ENCODE peak calls at places on chromosome 21, in eight cellular contexts. W is sigmoid colon, Q is suprapubic skin, M is tibial nerve, J is esophagus squamous epithelium, D is IMR-90, I is stomach, C is vagina. L is an unnamed sample. For H3K27me3, the result is how much of the 10 kb centered on the place peaks cover.

GRCh38 chr21:36864974-36865373 is 101.5 kb downstream of the HLCS start:
- DNase-seq in D (no peak), I (no peak), C (no peak), J (no peak), M (no peak), W (no peak), Q (no peak), L (no peak)

GRCh38 chr21:37780991-37781983 is 135.0 kb downstream of the KCNJ6 start:
- DNase-seq in C (peak), I (no peak), Q (no peak), W (no peak), J (no peak), D (no peak), M (no peak), L (no peak)

GRCh38 chr21:36721817-36722216 is 22.9 kb downstream of the SIM2 start:
- DNase-seq in J (no peak), D (no peak), M (no peak), Q (no peak), I (peak), W (peak), C (no peak), L (no peak)

GRCh38 chr21:36075171-36075570 is 5.3 kb downstream of the CBR1 start:
- DNase-seq in W (no peak), M (no peak), J (no peak), Q (no peak), I (no peak), D (no peak), C (no peak), L (no peak)

GRCh38 chr21:35342440-35342839 is 293.3 kb upstream of the RUNX1 start:
- DNase-seq in Q (no peak), M (no peak), I (no peak), C (no peak), J (no peak), W (no peak), D (no peak), L (no peak)

GRCh38 chr21:21137986-21138385 is 139.8 kb downstream of the NCAM2 start:
- DNase-seq in C (no peak), J (no peak), Q (no peak), M (no peak), I (no peak), W (no peak), D (peak), L (no peak)

GRCh38 chr21:39224930-39225329 is 41.7 kb upstream of the PSMG1 start:
- DNase-seq in J (no peak), I (no peak), W (no peak), C (no peak), M (no peak), D (no peak), Q (no peak), L (no peak)

GRCh38 chr21:38888956-38889605 is 83.4 kb downstream of the ETS2 start:
- DNase-seq in M (no peak), W (no peak), J (no peak), D (peak), I (no peak), Q (no peak), C (no peak), L (no peak)

GRCh38 chr21:41016472-41016871 is 151.5 kb upstream of the BACE2 start:
- DNase-seq in Q (no peak), D (no peak), C (no peak), M (no peak), I (no peak), W (no peak), J (no peak), L (no peak)

GRCh38 chr21:14215971-14216621 is at the start of gene RBM11:
- DNase-seq in D (peak), M (peak), I (peak), Q (peak), J (peak), W (peak), C (no peak), L (peak)

GRCh38 chr21:15122241-15122640 is 57.4 kb upstream of the NRIP1 start:
- DNase-seq in J (no peak), C (no peak), D (no peak), Q (no peak), I (no peak), W (no peak), M (no peak), L (peak)

GRCh38 chr21:29091032-29091431 is 17.6 kb upstream of the CCT8 start:
- DNase-seq in J (no peak), M (no peak), W (no peak), D (peak), C (no peak), I (no peak), Q (no peak), L (no peak)

GRCh38 chr21:15034126-15034848 is 30.5 kb downstream of the NRIP1 start:
- DNase-seq in D (peak), C (no peak), W (no peak), J (no peak), Q (no peak), M (no peak), I (no peak), L (no peak)

GRCh38 chr21:36478941-36479340 is 981 bp downstream of the CLDN14 start:
- DNase-seq in W (no peak), J (no peak), M (no peak), I (no peak), D (no peak), C (no peak), Q (no peak), L (no peak)

GRCh38 chr21:35989185-35989735 is 71.1 kb downstream of the SETD4 start:
- DNase-seq in J (no peak), C (no peak), M (peak), W (no peak), D (no peak), Q (peak), I (no peak), L (no peak)

GRCh38 chr21:36835383-36835795 is 131.1 kb downstream of the HLCS start:
- DNase-seq in C (no peak), M (no peak), D (no peak), Q (no peak), W (no peak), J (no peak), I (no peak), L (no peak)

GRCh38 chr21:37273911-37274690 is 7.0 kb upstream of the VPS26C start:
- DNase-seq in W (no peak), J (no peak), Q (no peak), M (no peak), C (no peak), D (no peak), I (no peak), L (no peak)

GRCh38 chr21:39186676-39187075 is 3.4 kb upstream of the PSMG1 start:
- DNase-seq in M (no peak), W (no peak), J (no peak), C (no peak), D (no peak), Q (no peak), I (no peak), L (no peak)

GRCh38 chr21:14321042-14321441 is 61.9 kb downstream of the HSPA13 start:
- DNase-seq in M (no peak), J (no peak), Q (no peak), I (no peak), W (no peak), D (peak), C (no peak), L (no peak)

GRCh38 chr21:21907271-21907670 is 909.1 kb downstream of the NCAM2 start:
- DNase-seq in Q (no peak), I (no peak), M (no peak), W (no peak), J (no peak), C (no peak), D (no peak), L (no peak)

GRCh38 chr21:38486221-38486620 is 12.1 kb downstream of the ERG start:
- DNase-seq in M (no peak), C (no peak), I (no peak), D (peak), J (no peak), Q (no peak), W (no peak), L (no peak)

GRCh38 chr21:34850166-34850695 is 181.4 kb downstream of the CLIC6 start:
- DNase-seq in W (no peak), D (no peak), M (no peak), Q (no peak), C (no peak), J (no peak), I (no peak), L (no peak)

GRCh38 chr21:24011087-24011486 is 1596.2 kb downstream of the MRPL39 start:
- DNase-seq in J (no peak), Q (no peak), M (no peak), D (no peak), W (no peak), C (no peak), I (no peak), L (no peak)

GRCh38 chr21:26169061-26169610 is 1.4 kb downstream of the APP start:
- DNase-seq in I (peak), W (peak), M (no peak), C (no peak), D (peak), J (no peak), Q (peak), L (peak)
- TF ChIP-seq POLR2A in I (no peak), W (no peak), M (no peak), C (no peak), D (no peak), J (no peak), Q (no peak), L (no peak)

GRCh38 chr21:42687796-42688195 is 34.4 kb downstream of the PDE9A start:
- DNase-seq in D (no peak), C (no peak), W (no peak), I (no peak), J (no peak), M (no peak), Q (no peak), L (no peak)
- H3K27me3 ChIP-seq in D (under half), C (under half), W (under half), I (under half), J (under half), M (under half), Q (under half), L (under half)

DNA sequence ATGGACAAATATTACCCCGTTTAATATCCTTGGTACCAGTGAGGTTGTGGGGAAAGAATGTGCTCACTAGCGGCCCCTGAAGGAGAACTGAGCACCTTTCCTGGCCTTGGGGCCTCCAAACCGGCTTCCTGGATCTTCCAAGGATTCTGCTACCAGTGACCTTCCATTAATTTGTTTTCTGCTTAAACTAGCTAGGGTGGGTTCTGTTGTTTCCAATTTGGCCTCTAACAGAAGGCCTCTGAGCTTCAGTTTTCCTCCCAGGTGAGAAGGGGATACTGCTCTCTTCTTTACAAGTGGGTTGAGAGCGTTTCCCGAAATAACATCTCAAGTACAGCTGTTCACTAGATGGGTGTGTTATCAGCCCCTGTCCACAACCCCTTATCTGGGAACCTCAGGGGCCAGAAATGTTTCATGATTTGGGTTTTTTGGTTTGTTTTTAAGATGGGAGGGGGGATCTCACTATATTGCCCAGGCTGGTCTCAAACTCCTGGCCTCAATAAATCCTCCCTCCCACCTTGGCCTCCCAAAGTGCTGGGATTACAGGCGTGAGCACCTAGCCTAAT is 16.9 kb upstream of the IFNGR2 start:
- DNase-seq in Q (no peak), I (no peak), D (no peak), M (no peak), W (no peak), C (no peak), J (no peak), L (no peak)
- TF ChIP-seq CTCF in Q (no peak), I (no peak), D (peak), M (no peak), W (no peak), C (no peak), J (no peak), L (no peak)

GRCh38 chr21:45294509-45295291 is 7.0 kb upstream of the POFUT2 start:
- DNase-seq in M (peak), Q (peak), C (peak), W (peak), D (peak), I (peak), J (no peak), L (peak)
- TF ChIP-seq POLR2A in M (no peak), Q (no peak), C (peak), W (no peak), D (peak), I (no peak), J (peak), L (no peak)

GRCh38 chr21:44929799-44930542 is 9.3 kb upstream of the ITGB2 start:
- DNase-seq in I (no peak), M (no peak), D (no peak), Q (no peak), W (no peak), J (no peak), C (no peak), L (peak)

GRCh38 chr21:44931137-44931500 is 8.7 kb upstream of the SLX9 start:
- DNase-seq in J (no peak), I (no peak), C (no peak), Q (no peak), M (no peak), W (no peak), D (no peak), L (peak)

GRCh38 chr21:44927587-44928461 is 7.1 kb upstream of the ITGB2 start:
- DNase-seq in W (no peak), C (no peak), Q (no peak), D (peak), M (no peak), J (no peak), I (no peak), L (peak)

GRCh38 chr21:44930543-44930981 is 9.3 kb upstream of the SLX9 start:
- DNase-seq in D (no peak), I (no peak), W (no peak), J (no peak), M (no peak), Q (no peak), C (no peak), L (no peak)

GRCh38 chr21:44929242-44929798 is 8.6 kb upstream of the ITGB2 start:
- DNase-seq in J (no peak), M (no peak), W (no peak), Q (no peak), C (no peak), D (no peak), I (no peak), L (no peak)
- H3K27me3 ChIP-seq in J (under half), M (half or more), W (under half), Q (half or more), C (under half), D (half or more), I (half or more), L (under half)

GRCh38 chr21:45847870-45848269 is 133.7 kb upstream of the COL6A1 start:
- DNase-seq in C (no peak), J (no peak), Q (no peak), D (no peak), M (no peak), I (no peak), W (no peak), L (no peak)
- TF ChIP-seq CTCF in C (no peak), J (no peak), Q (no peak), D (no peak), M (no peak), I (no peak), W (no peak), L (no peak)

DNA sequence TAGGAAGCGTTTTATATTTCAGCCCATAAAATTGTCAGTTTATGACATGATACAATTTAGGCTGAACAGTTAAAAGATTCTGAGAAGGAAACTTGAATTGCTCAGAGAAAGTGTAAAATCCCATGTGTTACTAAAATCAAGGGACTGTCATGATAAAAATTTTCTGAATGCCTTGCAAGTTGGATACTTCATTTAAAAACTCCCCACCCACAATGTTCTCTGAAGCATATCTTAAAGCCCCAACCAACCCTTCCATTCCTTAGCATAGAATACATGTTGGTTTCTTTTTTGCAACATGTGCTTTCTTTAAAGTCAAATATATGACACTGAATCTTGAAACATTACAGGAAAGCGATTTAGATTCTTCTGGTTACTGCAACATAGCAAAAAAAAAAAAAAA is 97.4 kb downstream of the MRPL39 start:
- DNase-seq in M (no peak), C (no peak), W (no peak), J (no peak), Q (no peak), I (no peak), D (no peak), L (no peak)
- TF ChIP-seq POLR2A in M (no peak), C (no peak), W (no peak), J (no peak), Q (no peak), I (no peak), D (no peak), L (no peak)

DNA sequence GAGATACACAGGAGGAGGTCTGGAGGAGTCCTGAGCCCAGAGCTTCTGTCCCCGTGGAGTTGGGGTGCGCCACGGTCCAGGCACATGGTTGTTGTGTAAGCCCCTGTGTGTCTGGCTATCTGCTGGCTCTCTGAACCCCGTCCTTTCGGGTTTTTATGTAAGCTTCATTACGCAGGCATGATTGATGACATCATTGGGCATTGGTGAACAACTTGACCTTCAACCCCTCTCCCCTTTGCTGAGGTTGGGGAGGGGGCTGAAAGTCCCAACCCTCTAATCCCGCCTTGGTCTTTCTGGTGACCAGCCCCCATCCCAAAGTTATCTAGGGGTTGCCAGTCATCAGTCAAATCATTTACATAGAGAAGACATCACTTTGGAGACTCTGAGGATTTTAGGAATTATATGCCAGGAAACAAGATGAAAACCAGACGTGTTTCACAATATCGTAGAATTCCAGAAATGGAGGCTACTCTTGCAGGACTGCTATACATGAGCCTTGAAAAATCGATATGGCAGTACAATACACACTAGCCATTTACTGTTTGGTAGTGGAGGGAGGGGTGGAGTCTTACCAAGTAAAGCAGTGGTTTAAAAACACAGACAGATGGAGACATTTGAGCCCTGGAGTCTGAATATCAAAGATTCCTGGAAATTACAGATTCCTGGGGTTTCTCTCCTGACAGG is 69.8 kb upstream of the SCAF4 start:
- DNase-seq in Q (no peak), C (peak), I (no peak), M (no peak), J (no peak), W (no peak), D (no peak), L (no peak)
- H3K27me3 ChIP-seq in Q (under half), C (under half), I (under half), M (under half), J (under half), W (under half), D (under half), L (under half)

DNA sequence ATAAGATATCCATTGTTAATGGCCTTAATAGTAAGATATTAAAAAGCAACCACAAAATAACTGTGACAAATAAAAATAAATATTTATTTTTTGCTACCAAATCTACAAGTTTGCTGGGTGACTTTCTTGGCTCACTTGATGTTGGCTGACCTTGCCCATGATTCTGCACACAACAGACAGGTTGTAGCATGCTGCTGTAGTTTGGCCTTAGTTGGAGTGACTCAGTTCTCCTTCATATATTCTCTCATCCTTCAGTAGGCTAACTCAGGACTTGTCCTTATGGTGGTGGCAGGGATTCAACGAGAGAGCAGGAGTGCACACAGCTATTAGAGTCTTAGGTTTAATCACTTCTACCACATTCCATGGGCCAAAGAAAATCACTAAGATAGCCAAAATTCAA is 437.9 kb downstream of the MRPL39 start:
- DNase-seq in W (no peak), I (no peak), Q (no peak), M (no peak), D (no peak), C (no peak), J (no peak), L (no peak)
- TF ChIP-seq CTCF in W (no peak), I (no peak), Q (no peak), M (no peak), D (no peak), C (no peak), J (no peak), L (no peak)